ENCODE peak calls at places on chromosomes 1 and 21, in nine cellular contexts. T is gastrocnemius medialis, V is adrenal gland, Z is MM.1S, Q is lower lobe of right lung, N is mucosa of descending colon, O is neural progenitor cell, P is lung, R is K562. Y is an unnamed sample.

GRCh38 chr1:103211073-103211472 is 102.8 kb upstream of the COL11A1 start:
- DNase-seq in T (no peak), V (no peak), Z (no peak), Q (no peak), N (no peak), O (no peak), P (no peak), R (no peak), Y (no peak)

GRCh38 chr1:32338637-32339145 is 2.7 kb upstream of the MARCKSL1 start:
- DNase-seq in T (no peak), V (no peak), Z (no peak), Q (no peak), N (peak; percentile 60), O (no peak), P (no peak), R (no peak), Y (no peak)

GRCh38 chr1:229271448-229272120 is 673 bp downstream of the RAB4A start:
- DNase-seq in T (no peak), V (no peak), Z (peak; percentile 68), Q (no peak), N (no peak), O (peak; percentile 63), P (no peak), R (peak; percentile 57), Y (peak; percentile 34)

GRCh38 chr1:210635108-210635507 is 306.4 kb downstream of the HHAT start:
- DNase-seq in T (no peak), V (no peak), Z (no peak), Q (no peak), N (no peak), O (no peak), P (no peak), R (no peak), Y (no peak)

GRCh38 chr1:226444901-226445300 is 37.0 kb upstream of the PARP1 start:
- DNase-seq in T (no peak), V (no peak), Z (peak; percentile 98), Q (no peak), N (no peak), O (no peak), P (no peak), R (no peak), Y (no peak)

GRCh38 chr1:201307760-201308499 is 24.6 kb downstream of the PKP1 start:
- DNase-seq in T (no peak), V (no peak), Z (no peak), Q (no peak), N (peak; percentile 89), O (no peak), P (no peak), R (no peak), Y (no peak)

GRCh38 chr1:1215266-1215676 is 1.3 kb upstream of the TNFRSF4 start:
- DNase-seq in T (no peak), V (no peak), Z (no peak), Q (no peak), N (no peak), O (no peak), P (no peak), R (no peak), Y (no peak)

GRCh38 chr1:27395441-27396195 is 3.2 kb downstream of the GPR3 start:
- DNase-seq in T (no peak), V (peak; percentile 90), Z (peak; percentile 71), Q (peak; percentile 79), N (peak; percentile 83), O (peak; percentile 83), P (peak; percentile 82), R (peak; percentile 85), Y (peak; percentile 75)

DNA sequence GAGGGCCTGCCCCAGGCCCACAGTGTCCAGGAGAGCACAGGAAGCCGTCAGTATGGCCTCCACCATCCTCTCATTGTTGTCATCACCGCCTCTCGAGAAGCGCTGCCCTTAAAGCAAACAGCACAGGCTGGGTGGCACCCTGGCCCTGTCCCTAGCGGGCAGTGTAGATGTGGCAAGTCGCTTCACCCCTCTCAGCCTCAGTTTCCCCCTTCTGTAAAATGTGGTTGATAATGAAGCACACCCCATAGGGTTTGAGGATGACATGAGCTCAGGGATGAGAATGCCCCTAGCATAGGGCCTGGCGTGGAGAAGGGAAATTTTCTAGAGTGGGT is 13.4 kb downstream of the PLA2G2F start:
- DNase-seq in T (no peak), V (no peak), Z (no peak), Q (no peak), N (no peak), O (no peak), P (no peak), R (no peak), Y (no peak)
- H3K4me3 ChIP-seq in T (peak overlapping the region; percentile 50), V (no peak overlapping the region), Z (no peak overlapping the region), Q (peak overlapping the region; percentile 40), N (no peak overlapping the region), O (no peak overlapping the region), P (no peak overlapping the region), R (no peak overlapping the region), Y (peak overlapping the region; percentile 61)

GRCh38 chr1:100361249-100362089 is 9.2 kb downstream of the CDC14A start:
- DNase-seq in T (no peak), V (no peak), Z (no peak), Q (no peak), N (no peak), O (peak; percentile 45), P (no peak), R (no peak), Y (no peak)
- H3K36me3 ChIP-seq in T (no peaks in the 10 kb centered on the region), V (no peaks in the 10 kb centered on the region), Z (no peaks in the 10 kb centered on the region), Q (no peaks in the 10 kb centered on the region), N (no peaks in the 10 kb centered on the region), O (peaks cover 11% of the 10 kb centered on the region), P (no peaks in the 10 kb centered on the region), R (peaks cover 39% of the 10 kb centered on the region), Y (no peaks in the 10 kb centered on the region)

DNA sequence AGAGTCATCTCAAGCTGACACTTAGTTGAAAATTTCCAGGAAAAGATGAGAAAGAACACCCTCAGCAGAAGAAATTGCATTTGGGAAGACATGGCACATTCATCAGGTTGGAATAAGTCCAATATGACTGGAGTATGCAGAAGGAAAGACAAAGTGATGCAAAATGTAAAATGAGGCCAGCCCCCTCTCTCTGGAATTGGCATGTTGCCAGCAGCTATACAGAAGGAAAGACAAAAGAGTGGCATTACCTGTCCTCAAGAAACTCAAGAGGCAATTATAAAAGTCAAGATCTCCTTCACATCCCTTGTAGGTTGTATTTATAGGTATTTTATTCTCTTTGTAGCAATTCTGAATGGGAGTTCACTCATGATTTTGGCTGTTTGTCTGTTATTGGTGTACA is 426.3 kb downstream of the AGBL4 start:
- DNase-seq in T (no peak), V (no peak), Z (no peak), Q (no peak), N (no peak), O (no peak), P (no peak), R (no peak), Y (no peak)
- H3K9me3 ChIP-seq in T (no peaks in the 10 kb centered on the region), V (no peaks in the 10 kb centered on the region), Z (no peaks in the 10 kb centered on the region), Q (no peaks in the 10 kb centered on the region), N (peaks cover 48% of the 10 kb centered on the region), O (peaks cover 10% of the 10 kb centered on the region), P (peaks cover 6% of the 10 kb centered on the region), R (no peaks in the 10 kb centered on the region), Y (peaks cover 17% of the 10 kb centered on the region)

GRCh38 chr21:33330726-33331125 is 6.0 kb downstream of the IFNAR1 start:
- DNase-seq in T (no peak), V (peak; percentile 29), Z (peak; percentile 59), Q (no peak), N (no peak), O (no peak), P (no peak), R (no peak), Y (no peak)
- H3K4me3 ChIP-seq in T (no peak overlapping the region), V (no peak overlapping the region), Z (peak overlapping the region; percentile 13), Q (no peak overlapping the region), N (no peak overlapping the region), O (no peak overlapping the region), P (no peak overlapping the region), R (no peak overlapping the region), Y (no peak overlapping the region)

Y was measured in left ventricle myocardium inferior.